ENCODE peak calls at places on chromosomes 7 and 10, in seven cellular contexts. S, T, X, R, O, J and Q are unnamed samples. For H3K4me1, the result is how much of the 10 kb centered on the place peaks cover.

GRCh38 chr7:77393261-77393660 is 22.9 kb downstream of the GSAP start:
- DNase-seq in S (no peak), O (no peak), X (no peak), J (no peak), T (no peak), R (no peak), Q (no peak)

GRCh38 chr10:133274751-133275682 is 1.7 kb downstream of the ADAM8 start:
- DNase-seq in T (peak), X (no peak), S (no peak), J (no peak), R (no peak), O (no peak), Q (no peak)

GRCh38 chr10:29064665-29065064 is 224.2 kb upstream of the LYZL1 start:
- DNase-seq in X (no peak), O (no peak), T (no peak), S (no peak), J (no peak), R (no peak), Q (no peak)

GRCh38 chr7:99035723-99036530 is 108.0 kb downstream of the SMURF1 start:
- DNase-seq in T (no peak), X (no peak), R (no peak), J (no peak), O (peak), S (no peak), Q (no peak)

GRCh38 chr7:110771717-110772116 is 319.2 kb upstream of the LRRN3 start:
- DNase-seq in J (no peak), T (no peak), X (no peak), O (no peak), S (no peak), R (no peak), Q (no peak)

GRCh38 chr7:92680458-92680857 is 90.3 kb upstream of the FAM133B start:
- DNase-seq in O (no peak), J (no peak), S (no peak), R (no peak), X (no peak), T (no peak), Q (no peak)

GRCh38 chr7:139482662-139483466 is 609 bp downstream of the KLRG2 start:
- DNase-seq in O (no peak), X (no peak), R (no peak), S (no peak), T (no peak), J (no peak), Q (peak)

GRCh38 chr10:69241575-69241974 is 21.4 kb downstream of the HKDC1 start:
- DNase-seq in S (no peak), R (no peak), J (no peak), X (no peak), T (no peak), O (peak), Q (no peak)

GRCh38 chr10:29297678-29298077 is 8.8 kb downstream of the LYZL1 start:
- DNase-seq in O (no peak), S (no peak), T (no peak), J (no peak), X (no peak), R (no peak), Q (no peak)

GRCh38 chr10:89531359-89531758 is 4.0 kb downstream of the SLC16A12 start:
- DNase-seq in S (no peak), X (no peak), R (no peak), T (no peak), J (no peak), O (no peak), Q (no peak)

GRCh38 chr10:114397651-114398145 is 6.6 kb downstream of the AFAP1L2 start:
- DNase-seq in S (no peak), J (peak), R (no peak), O (no peak), X (no peak), T (no peak), Q (no peak)

GRCh38 chr10:28754930-28755718 is 77.8 kb downstream of the BAMBI start:
- DNase-seq in O (no peak), R (no peak), T (no peak), J (no peak), X (no peak), S (no peak), Q (no peak)

GRCh38 chr10:82874671-82875070 is 999.7 kb downstream of the NRG3 start:
- DNase-seq in T (no peak), X (no peak), S (no peak), R (no peak), O (no peak), J (no peak), Q (no peak)

GRCh38 chr10:121539757-121540156 is 58.5 kb downstream of the FGFR2 start:
- DNase-seq in R (no peak), T (no peak), S (no peak), X (no peak), J (no peak), O (no peak), Q (no peak)

GRCh38 chr7:12708314-12708713 is 20.9 kb downstream of the ARL4A start:
- DNase-seq in O (no peak), T (no peak), X (no peak), R (no peak), J (no peak), S (no peak), Q (no peak)

DNA sequence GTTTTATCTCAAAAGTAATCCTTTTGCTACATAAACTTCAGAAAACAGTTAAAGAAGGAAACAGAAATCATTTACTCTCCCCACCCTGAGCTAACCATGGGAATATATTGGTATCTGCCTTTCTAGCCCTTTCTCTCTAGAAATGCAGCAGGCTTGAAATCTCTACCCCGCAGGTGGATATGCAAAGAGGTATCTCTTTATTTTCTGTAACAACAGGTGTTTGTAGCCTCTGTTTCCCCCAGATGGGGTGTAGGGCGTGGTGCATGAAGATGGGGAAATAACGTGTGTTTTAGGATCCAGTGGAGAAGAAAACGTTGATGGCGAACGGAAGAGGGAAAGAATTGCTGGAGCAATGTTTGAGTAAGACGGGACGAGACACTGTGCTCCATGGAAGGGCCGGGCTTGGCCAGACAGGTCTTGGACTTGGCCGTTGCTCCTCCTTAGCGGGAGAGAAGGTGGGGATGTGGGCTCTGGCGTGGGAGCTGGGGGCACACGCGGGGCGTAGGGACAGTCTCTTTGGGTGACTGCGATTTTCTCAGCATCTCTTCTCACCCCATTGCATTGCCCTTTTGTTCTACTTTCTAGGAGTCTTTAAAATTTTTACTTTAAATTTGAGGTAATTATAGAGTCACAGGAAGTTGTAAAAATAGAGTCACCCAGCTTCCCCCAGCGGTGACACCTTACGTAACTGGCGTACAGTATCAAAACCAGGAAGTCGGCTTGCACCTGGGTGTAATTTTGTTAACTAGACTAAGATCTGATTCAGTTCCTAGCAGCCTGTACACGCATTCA is 82.9 kb downstream of the ELFN1 start:
- DNase-seq in T (no peak), X (no peak), S (no peak), J (peak), R (no peak), O (no peak), Q (no peak)
- H3K4me3 ChIP-seq in T (no peak), X (no peak), S (no peak), J (no peak), R (no peak), O (no peak), Q (no peak)

GRCh38 chr7:27863866-27864265 is 123.9 kb downstream of the TAX1BP1 start:
- DNase-seq in S (no peak), O (peak), J (no peak), R (no peak), T (no peak), X (no peak), Q (no peak)
- H3K4me1 ChIP-seq in S (under half), O (under half), J (under half), R (under half), T (under half), X (under half), Q (under half)

GRCh38 chr10:119546009-119546408 is 3.5 kb upstream of the RGS10 start:
- DNase-seq in X (no peak), S (no peak), O (peak), R (no peak), T (no peak), J (no peak), Q (no peak)

GRCh38 chr10:119545310-119545709 is 2.8 kb upstream of the RGS10 start:
- DNase-seq in X (no peak), J (no peak), S (no peak), T (no peak), O (no peak), R (no peak), Q (no peak)

GRCh38 chr10:119542990-119543813 is 683 bp upstream of the RGS10 start:
- DNase-seq in X (peak), S (peak), R (peak), J (peak), T (peak), O (no peak), Q (peak)

GRCh38 chr10:119542357-119542989 is at the start of gene RGS10:
- DNase-seq in O (peak), X (peak), J (peak), T (peak), R (peak), S (peak), Q (peak)

GRCh38 chr10:119543814-119544642 is 1.5 kb upstream of the RGS10 start:
- DNase-seq in R (peak), S (no peak), J (no peak), X (no peak), O (no peak), T (no peak), Q (no peak)
- H3K4me3 ChIP-seq in R (peak), S (no peak), J (no peak), X (peak), O (no peak), T (no peak), Q (peak)

GRCh38 chr10:44978213-44978569 is 418 bp downstream of the DEPP1 start:
- DNase-seq in X (no peak), R (no peak), O (no peak), J (no peak), S (no peak), T (no peak), Q (no peak)
- H3K4me1 ChIP-seq in X (half or more), R (under half), O (half or more), J (under half), S (half or more), T (under half), Q (under half)

DNA sequence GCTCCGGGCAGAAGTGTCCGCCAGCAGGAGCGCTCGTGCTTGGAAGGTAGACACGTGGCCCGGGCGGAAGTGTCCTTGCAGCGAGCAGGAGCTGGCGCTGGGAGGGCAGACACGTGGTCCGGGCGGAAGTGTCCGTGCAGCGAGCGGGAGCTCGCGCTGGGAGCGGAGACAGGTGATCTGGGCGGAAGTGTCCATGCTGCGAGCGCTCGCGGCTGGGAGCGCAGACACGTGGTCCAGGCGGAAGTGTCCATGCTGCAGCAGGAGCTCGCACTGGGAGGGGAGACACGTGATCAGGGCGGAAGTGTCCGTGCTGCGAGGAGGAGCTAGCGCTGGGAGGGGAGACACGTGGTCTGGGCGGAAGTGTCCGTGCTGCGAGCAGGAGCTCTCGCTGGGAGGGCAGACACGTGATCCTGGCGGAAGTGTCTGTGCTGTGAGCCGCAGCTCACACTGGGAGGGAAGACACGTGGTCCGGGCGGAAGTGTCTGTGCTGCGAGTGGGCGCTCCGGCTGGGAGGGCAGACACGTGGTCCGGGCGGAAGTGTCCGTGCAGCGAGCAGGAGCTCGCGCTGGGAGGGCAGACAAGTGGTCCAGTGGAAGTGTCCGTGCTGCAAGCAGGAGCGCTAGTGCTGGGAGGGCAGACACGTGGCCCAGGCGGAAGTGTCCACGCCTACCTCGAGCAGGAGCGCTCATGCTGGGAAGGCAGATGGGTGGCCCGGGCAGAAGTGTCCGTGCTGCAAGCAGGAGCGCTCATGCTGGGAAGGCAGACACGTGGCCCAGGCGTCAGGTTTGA is 41.1 kb upstream of the PRKAR1B start:
- DNase-seq in T (peak), R (peak), J (no peak), S (no peak), O (peak), X (no peak), Q (no peak)
- H3K4me3 ChIP-seq in T (no peak), R (no peak), J (no peak), S (no peak), O (no peak), X (no peak), Q (no peak)

GRCh38 chr10:24889636-24890035 is 62.8 kb downstream of the PRTFDC1 start:
- DNase-seq in R (no peak), T (no peak), S (no peak), J (no peak), X (no peak), O (no peak), Q (no peak)
- H3K4me1 ChIP-seq in R (under half), T (half or more), S (under half), J (under half), X (under half), O (under half), Q (under half)

DNA sequence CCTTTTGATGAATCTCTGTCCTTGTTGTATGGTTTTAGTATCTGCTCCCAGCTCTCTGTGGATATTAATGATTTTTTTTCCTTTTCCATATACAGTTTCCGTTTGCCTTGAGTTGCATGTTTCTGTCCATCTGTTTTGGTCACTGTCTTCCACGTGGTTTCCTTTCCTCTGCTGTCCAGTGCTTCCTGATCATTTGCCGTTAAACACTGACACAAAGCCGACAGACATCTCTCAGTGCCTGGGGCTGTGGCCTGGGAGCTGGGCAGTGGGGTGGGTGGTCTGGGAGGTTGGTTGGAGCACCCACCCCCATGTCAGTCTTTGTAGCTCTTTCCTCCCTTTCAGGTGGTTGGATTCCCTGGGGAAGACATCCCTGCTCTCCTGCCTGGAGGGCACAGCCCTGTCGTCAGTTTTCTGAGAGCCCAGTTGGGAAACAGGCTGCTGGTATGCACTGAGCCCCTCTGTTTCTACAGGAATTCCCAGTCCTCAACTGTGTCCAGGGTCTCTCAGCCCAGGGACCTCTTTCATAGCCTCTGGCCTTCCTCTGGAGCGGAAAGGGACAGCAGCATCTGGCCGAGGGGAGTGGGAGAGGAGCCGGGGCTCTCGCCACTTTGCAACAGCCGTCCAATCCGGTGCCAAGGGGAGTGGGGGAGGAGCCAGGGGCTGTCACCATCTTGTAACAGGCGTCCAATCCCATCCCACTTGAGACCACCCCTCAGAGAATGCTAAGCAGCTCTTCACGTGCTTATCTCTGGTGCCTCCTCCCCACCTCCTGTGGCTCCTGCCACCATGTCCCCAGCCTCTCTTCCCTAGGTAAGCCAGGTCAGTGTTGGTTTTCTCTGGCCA is 26.7 kb upstream of the MKI67 start:
- DNase-seq in S (no peak), J (no peak), R (no peak), T (no peak), X (no peak), O (no peak), Q (no peak)
- H3K4me3 ChIP-seq in S (no peak), J (no peak), R (no peak), T (no peak), X (no peak), O (no peak), Q (no peak)